ENCODE peak calls at places on chromosomes 11 and 22, in seven cellular contexts. Y, P, O, Q, H, C and R are unnamed samples.
A peak's percentile ranks its signal among the peaks of the same experiment; 100 is the strongest.

GRCh38 chr11:96014234-96014633 is 90.3 kb upstream of the MTMR2 start:
- DNase-seq in H (peak; percentile 27), Q (peak; percentile 6), P (no peak), Y (no peak), O (no peak), C (no peak), R (no peak)

GRCh38 chr22:30695871-30696655 is 1.4 kb downstream of the OSBP2 start:
- DNase-seq in O (no peak), Q (no peak), Y (no peak), C (peak; percentile 26), P (no peak), H (no peak), R (peak; percentile 25)

GRCh38 chr11:60858731-60859464 is 3.1 kb upstream of the PTGDR2 start:
- DNase-seq in Y (no peak), C (no peak), H (no peak), Q (no peak), O (no peak), P (peak; percentile 14), R (no peak)

GRCh38 chr11:27518522-27518921 is 12.0 kb upstream of the LIN7C start:
- DNase-seq in C (no peak), Y (no peak), H (no peak), O (no peak), Q (no peak), P (no peak), R (no peak)

GRCh38 chr22:35477911-35478582 is 62.6 kb upstream of the RASD2 start:
- DNase-seq in H (peak; percentile 77), C (no peak), Q (peak; percentile 38), Y (no peak), P (peak; percentile 95), O (peak; percentile 90), R (no peak)

GRCh38 chr11:91717169-91717568 is 507.4 kb upstream of the FAT3 start:
- DNase-seq in C (no peak), Y (no peak), O (no peak), H (no peak), Q (no peak), P (no peak), R (no peak)

GRCh38 chr22:37301144-37301820 is 19.0 kb downstream of the CYTH4 start:
- DNase-seq in P (no peak), O (no peak), C (no peak), Q (no peak), H (peak; percentile 41), Y (no peak), R (no peak)

GRCh38 chr11:134939905-134940304 is 527.9 kb upstream of the B3GAT1 start:
- DNase-seq in Q (no peak), Y (no peak), O (no peak), P (no peak), C (no peak), H (no peak), R (no peak)

GRCh38 chr11:61747389-61748285 is 4.8 kb upstream of the MYRF start:
- DNase-seq in O (no peak), C (peak; percentile 90), Y (peak; percentile 71), Q (peak; percentile 78), P (peak; percentile 86), H (peak; percentile 79), R (peak; percentile 91)

GRCh38 chr11:11409224-11409623 is 56.2 kb upstream of the CSNK2A3 start:
- DNase-seq in O (no peak), Q (no peak), C (no peak), H (no peak), Y (no peak), P (no peak), R (no peak)

GRCh38 chr22:41498322-41498721 is 29.4 kb downstream of the ACO2 start:
- DNase-seq in Y (no peak), Q (no peak), O (no peak), C (no peak), H (peak; percentile 33), P (no peak), R (no peak)

GRCh38 chr11:17921620-17922473 is 91.0 kb downstream of the SERGEF start:
- DNase-seq in Y (peak; percentile 61), Q (no peak), H (peak; percentile 71), P (no peak), C (no peak), O (peak; percentile 20), R (no peak)

GRCh38 chr22:49554741-49555140 is 272.9 kb downstream of the BRD1 start:
- DNase-seq in H (no peak), Y (no peak), C (no peak), O (no peak), Q (no peak), P (peak; percentile 40), R (no peak)

GRCh38 chr11:114122668-114123067 is 63.2 kb downstream of the ZBTB16 start:
- DNase-seq in P (no peak), O (no peak), C (no peak), H (no peak), Q (no peak), Y (no peak), R (no peak)

GRCh38 chr11:57513911-57514537 is 1.5 kb downstream of the SLC43A1 start:
- DNase-seq in O (no peak), P (peak; percentile 81), Y (peak; percentile 72), C (peak; percentile 71), H (peak; percentile 42), Q (no peak), R (no peak)

GRCh38 chr11:67732045-67732787 is 57.8 kb upstream of the ALDH3B2 start:
- DNase-seq in H (no peak), C (peak; percentile 22), Y (no peak), O (no peak), Q (peak; percentile 63), P (no peak), R (peak; percentile 32)

GRCh38 chr11:68470304-68470811 is 9.8 kb downstream of the PPP6R3 start:
- DNase-seq in H (no peak), O (no peak), P (no peak), Y (no peak), Q (no peak), C (no peak), R (no peak)

GRCh38 chr22:50049299-50050195 is 8.6 kb downstream of the TTLL8 start:
- DNase-seq in H (no peak), Y (no peak), C (no peak), Q (no peak), P (no peak), O (no peak), R (no peak)

GRCh38 chr11:2587132-2587930 is 112.5 kb downstream of the KCNQ1OT1 start:
- DNase-seq in Q (no peak), P (peak; percentile 55), Y (peak; percentile 52), O (no peak), H (no peak), C (peak; percentile 23), R (peak; percentile 16)

GRCh38 chr22:26768986-26769385 is 111.6 kb downstream of the MIAT start:
- DNase-seq in C (no peak), Y (no peak), H (peak; percentile 32), Q (no peak), O (no peak), P (no peak), R (no peak)

GRCh38 chr11:79413258-79413657 is 27.6 kb downstream of the TENM4 start:
- DNase-seq in C (no peak), O (peak; percentile 52), P (peak; percentile 95), Y (peak; percentile 70), H (peak; percentile 87), Q (no peak), R (no peak)

GRCh38 chr22:30079952-30080533 is at the start of gene HORMAD2:
- DNase-seq in Y (no peak), Q (no peak), H (peak; percentile 31), C (peak; percentile 38), O (no peak), P (no peak), R (peak; percentile 49)

GRCh38 chr11:123577081-123577598 is 77.3 kb downstream of the SCN3B start:
- DNase-seq in Y (peak; percentile 67), Q (peak; percentile 64), P (no peak), C (peak; percentile 87), O (no peak), H (peak; percentile 54), R (peak; percentile 86)
- TF ChIP-seq CTCF in Y (peak; percentile 91), Q (peak; percentile 56), P (peak; percentile 65), C (peak; percentile 88), O (peak; percentile 89), H (peak; percentile 95), R (peak; percentile 90)

GRCh38 chr11:129699711-129700304 is 115.8 kb upstream of the TMEM45B start:
- DNase-seq in Y (no peak), Q (no peak), O (no peak), H (no peak), P (no peak), C (peak; percentile 3), R (no peak)
- TF ChIP-seq CTCF in Y (no peak), Q (no peak), O (peak; percentile 7), H (no peak), P (no peak), C (no peak), R (no peak)

GRCh38 chr22:43154887-43155536 is 3.7 kb downstream of the TSPO start:
- DNase-seq in O (no peak), H (no peak), Q (no peak), Y (no peak), P (no peak), C (no peak), R (no peak)
- TF ChIP-seq CTCF in O (no peak), H (no peak), Q (no peak), Y (no peak), P (no peak), C (no peak), R (no peak)

DNA sequence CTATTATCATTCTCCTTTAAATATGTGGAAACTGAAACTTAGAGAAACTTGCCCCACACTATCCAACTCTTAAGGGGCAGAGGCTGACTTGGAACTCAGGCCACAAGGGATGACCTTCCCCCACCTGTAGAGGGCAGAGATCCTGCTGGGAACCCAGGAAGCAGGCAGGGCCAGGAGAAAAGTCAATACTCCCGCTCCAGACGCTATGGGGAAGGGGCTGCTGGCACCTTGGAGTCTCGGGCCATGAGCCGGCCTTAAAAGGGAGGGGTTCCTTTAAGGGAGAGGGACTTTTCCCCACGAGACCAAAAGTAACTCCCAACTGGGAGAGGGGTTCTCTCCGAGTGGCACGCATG is 620 bp upstream of the ANO5 start:
- DNase-seq in Y (no peak), C (peak; percentile 14), P (no peak), Q (peak; percentile 66), O (no peak), H (no peak), R (no peak)
- TF ChIP-seq CTCF in Y (no peak), C (peak; percentile 17), P (peak; percentile 26), Q (peak; percentile 51), O (no peak), H (no peak), R (peak; percentile 5)